ENCODE peak calls at places on chromosomes 16 and 17, in eight cellular contexts. One of them, this sample, is unnamed.

GRCh38 chr17:30368896-30369720 is 9.6 kb upstream of the CPD start:
- DNase-seq in nephron progenitor cell: no peak
- DNase-seq in CD14-positive monocyte: no peak
- DNase-seq in tibial nerve: no peak
- DNase-seq in A549: no peak
- DNase-seq in thoracic aorta: no peak
- DNase-seq in lung: no peak
- DNase-seq in fibroblast of the aortic adventitia: no peak
- DNase-seq in this sample: no peak

GRCh38 chr17:81223758-81224122 is 975 bp upstream of the CEP131 start:
- DNase-seq in nephron progenitor cell: no peak
- DNase-seq in CD14-positive monocyte: no peak
- DNase-seq in tibial nerve: no peak
- DNase-seq in A549: no peak
- DNase-seq in thoracic aorta: no peak
- DNase-seq in lung: no peak
- DNase-seq in fibroblast of the aortic adventitia: no peak
- DNase-seq in this sample: no peak

GRCh38 chr17:45845376-45846185 is 900 bp downstream of the SPPL2C start:
- DNase-seq in nephron progenitor cell: no peak
- DNase-seq in CD14-positive monocyte: no peak
- DNase-seq in tibial nerve: no peak
- DNase-seq in A549: no peak
- DNase-seq in thoracic aorta: no peak
- DNase-seq in lung: no peak
- DNase-seq in fibroblast of the aortic adventitia: no peak
- DNase-seq in this sample: no peak

GRCh38 chr16:89412811-89413210 is 77.5 kb downstream of the ANKRD11 start:
- DNase-seq in nephron progenitor cell: peak; percentile 57
- DNase-seq in CD14-positive monocyte: no peak
- DNase-seq in tibial nerve: no peak
- DNase-seq in A549: no peak
- DNase-seq in thoracic aorta: no peak
- DNase-seq in lung: no peak
- DNase-seq in fibroblast of the aortic adventitia: no peak
- DNase-seq in this sample: no peak

GRCh38 chr17:72117748-72118587 is 2.9 kb upstream of the SOX9 start:
- DNase-seq in nephron progenitor cell: peak; percentile 49
- DNase-seq in CD14-positive monocyte: no peak
- DNase-seq in tibial nerve: no peak
- DNase-seq in A549: no peak
- DNase-seq in thoracic aorta: no peak
- DNase-seq in lung: no peak
- DNase-seq in fibroblast of the aortic adventitia: no peak
- DNase-seq in this sample: no peak

GRCh38 chr16:87945351-87946042 is 5.7 kb upstream of the BANP start:
- DNase-seq in nephron progenitor cell: peak; percentile 41
- DNase-seq in CD14-positive monocyte: peak; percentile 76
- DNase-seq in tibial nerve: peak; percentile 41
- DNase-seq in A549: no peak
- DNase-seq in thoracic aorta: no peak
- DNase-seq in lung: peak; percentile 80
- DNase-seq in fibroblast of the aortic adventitia: peak; percentile 70
- DNase-seq in this sample: peak; percentile 53

GRCh38 chr17:77440571-77440981 is 299.8 kb downstream of the SEC14L1 start:
- DNase-seq in nephron progenitor cell: no peak
- DNase-seq in CD14-positive monocyte: no peak
- DNase-seq in tibial nerve: no peak
- DNase-seq in A549: no peak
- DNase-seq in thoracic aorta: no peak
- DNase-seq in lung: no peak
- DNase-seq in fibroblast of the aortic adventitia: no peak
- DNase-seq in this sample: no peak

GRCh38 chr17:55731586-55732250 is 9.1 kb upstream of the TMEM100 start:
- DNase-seq in nephron progenitor cell: no peak
- DNase-seq in CD14-positive monocyte: no peak
- DNase-seq in tibial nerve: peak; percentile 56
- DNase-seq in A549: no peak
- DNase-seq in thoracic aorta: no peak
- DNase-seq in lung: no peak
- DNase-seq in fibroblast of the aortic adventitia: peak; percentile 70
- DNase-seq in this sample: peak; percentile 83

GRCh38 chr16:64392456-64392855 is 729.4 kb downstream of the CDH11 start:
- DNase-seq in nephron progenitor cell: no peak
- DNase-seq in CD14-positive monocyte: no peak
- DNase-seq in tibial nerve: no peak
- DNase-seq in A549: no peak
- DNase-seq in thoracic aorta: no peak
- DNase-seq in lung: no peak
- DNase-seq in fibroblast of the aortic adventitia: peak; percentile 68
- DNase-seq in this sample: no peak

GRCh38 chr17:45942284-45942683 is 47.9 kb downstream of the MAPT start:
- DNase-seq in nephron progenitor cell: no peak
- DNase-seq in CD14-positive monocyte: no peak
- DNase-seq in tibial nerve: peak; percentile 17
- DNase-seq in A549: no peak
- DNase-seq in thoracic aorta: peak; percentile 57
- DNase-seq in lung: no peak
- DNase-seq in fibroblast of the aortic adventitia: no peak
- DNase-seq in this sample: peak; percentile 70

GRCh38 chr17:16880121-16880842 is 91.6 kb downstream of the TNFRSF13B start:
- DNase-seq in nephron progenitor cell: no peak
- DNase-seq in CD14-positive monocyte: no peak
- DNase-seq in tibial nerve: no peak
- DNase-seq in A549: no peak
- DNase-seq in thoracic aorta: no peak
- DNase-seq in lung: no peak
- DNase-seq in fibroblast of the aortic adventitia: no peak
- DNase-seq in this sample: no peak

GRCh38 chr17:78316867-78317816 is 42.7 kb downstream of the SOCS3 start:
- DNase-seq in nephron progenitor cell: peak; percentile 48
- DNase-seq in CD14-positive monocyte: no peak
- DNase-seq in tibial nerve: no peak
- DNase-seq in A549: peak; percentile 89
- DNase-seq in thoracic aorta: no peak
- DNase-seq in lung: peak; percentile 82
- DNase-seq in fibroblast of the aortic adventitia: peak; percentile 45
- DNase-seq in this sample: no peak

GRCh38 chr16:9850716-9851115 is 331.5 kb downstream of the GRIN2A start:
- DNase-seq in nephron progenitor cell: no peak
- DNase-seq in CD14-positive monocyte: no peak
- DNase-seq in tibial nerve: no peak
- DNase-seq in A549: no peak
- DNase-seq in thoracic aorta: no peak
- DNase-seq in lung: no peak
- DNase-seq in fibroblast of the aortic adventitia: no peak
- DNase-seq in this sample: no peak

GRCh38 chr16:78060295-78060694 is 37.9 kb downstream of the CLEC3A start:
- DNase-seq in nephron progenitor cell: no peak
- DNase-seq in CD14-positive monocyte: no peak
- DNase-seq in tibial nerve: no peak
- DNase-seq in A549: no peak
- DNase-seq in thoracic aorta: no peak
- DNase-seq in lung: no peak
- DNase-seq in fibroblast of the aortic adventitia: no peak
- DNase-seq in this sample: no peak
- TF ChIP-seq CTCF in nephron progenitor cell: no peak
- TF ChIP-seq CTCF in CD14-positive monocyte: no peak
- TF ChIP-seq CTCF in tibial nerve: no peak
- TF ChIP-seq CTCF in A549: no peak
- TF ChIP-seq CTCF in thoracic aorta: no peak
- TF ChIP-seq CTCF in lung: no peak
- TF ChIP-seq CTCF in fibroblast of the aortic adventitia: no peak
- TF ChIP-seq CTCF in this sample: no peak

DNA sequence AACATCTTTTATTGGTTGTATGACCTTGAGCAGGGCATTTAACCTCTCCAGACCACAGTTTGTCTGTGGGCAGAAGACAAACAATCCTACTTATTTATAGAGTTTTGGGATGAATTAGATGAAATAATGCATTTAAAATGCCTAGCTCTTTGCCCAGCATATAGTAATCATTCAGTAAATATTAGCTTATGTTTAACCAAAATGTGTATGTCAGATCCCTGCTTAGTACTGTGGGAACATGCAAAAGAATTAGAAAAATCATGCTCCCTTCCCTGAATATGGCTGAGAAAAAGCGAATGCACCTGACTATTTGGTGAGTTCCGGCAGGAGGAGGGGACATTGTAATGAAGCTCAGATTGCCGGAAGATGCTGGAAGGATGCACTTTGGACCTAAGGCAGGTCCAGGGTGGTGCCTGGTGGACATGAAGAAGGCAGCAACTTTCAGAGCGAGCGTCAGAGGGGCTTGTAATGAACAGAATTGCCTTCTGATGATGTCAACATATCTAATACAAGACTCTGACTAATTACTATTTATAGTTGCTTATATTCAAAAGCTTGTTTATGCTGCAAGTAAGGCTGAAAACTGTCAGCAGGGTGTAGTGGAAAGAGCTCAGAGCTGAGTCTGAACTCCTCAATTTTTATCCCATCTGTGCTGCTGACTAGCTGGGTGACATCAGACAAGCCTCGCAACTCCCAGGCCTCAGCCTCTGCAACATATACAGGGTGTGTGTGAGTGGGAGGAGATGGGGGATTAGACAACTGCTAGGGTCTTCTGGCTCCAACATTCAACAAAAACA is 221.2 kb downstream of the PRKCA start:
- DNase-seq in nephron progenitor cell: no peak
- DNase-seq in CD14-positive monocyte: no peak
- DNase-seq in tibial nerve: no peak
- DNase-seq in A549: no peak
- DNase-seq in thoracic aorta: no peak
- DNase-seq in lung: no peak
- DNase-seq in fibroblast of the aortic adventitia: no peak
- DNase-seq in this sample: no peak
- TF ChIP-seq CTCF in nephron progenitor cell: no peak
- TF ChIP-seq CTCF in CD14-positive monocyte: no peak
- TF ChIP-seq CTCF in tibial nerve: no peak
- TF ChIP-seq CTCF in A549: no peak
- TF ChIP-seq CTCF in thoracic aorta: no peak
- TF ChIP-seq CTCF in lung: no peak
- TF ChIP-seq CTCF in fibroblast of the aortic adventitia: no peak
- TF ChIP-seq CTCF in this sample: no peak

GRCh38 chr16:86523166-86523740 is 12.9 kb downstream of the FOXF1 start:
- DNase-seq in nephron progenitor cell: no peak
- DNase-seq in CD14-positive monocyte: no peak
- DNase-seq in tibial nerve: no peak
- DNase-seq in A549: no peak
- DNase-seq in thoracic aorta: no peak
- DNase-seq in lung: no peak
- DNase-seq in fibroblast of the aortic adventitia: no peak
- DNase-seq in this sample: no peak

GRCh38 chr16:86520317-86521210 is 10.2 kb downstream of the FOXF1 start:
- DNase-seq in nephron progenitor cell: no peak
- DNase-seq in CD14-positive monocyte: no peak
- DNase-seq in tibial nerve: no peak
- DNase-seq in A549: no peak
- DNase-seq in thoracic aorta: no peak
- DNase-seq in lung: no peak
- DNase-seq in fibroblast of the aortic adventitia: no peak
- DNase-seq in this sample: no peak

GRCh38 chr16:86519649-86520316 is 9.5 kb downstream of the FOXF1 start:
- DNase-seq in nephron progenitor cell: peak; percentile 81
- DNase-seq in CD14-positive monocyte: no peak
- DNase-seq in tibial nerve: peak; percentile 60
- DNase-seq in A549: peak; percentile 77
- DNase-seq in thoracic aorta: no peak
- DNase-seq in lung: no peak
- DNase-seq in fibroblast of the aortic adventitia: peak; percentile 70
- DNase-seq in this sample: peak; percentile 37

GRCh38 chr16:86522639-86523038 is 12.3 kb downstream of the FOXF1 start:
- DNase-seq in nephron progenitor cell: no peak
- DNase-seq in CD14-positive monocyte: no peak
- DNase-seq in tibial nerve: no peak
- DNase-seq in A549: no peak
- DNase-seq in thoracic aorta: no peak
- DNase-seq in lung: no peak
- DNase-seq in fibroblast of the aortic adventitia: no peak
- DNase-seq in this sample: no peak

DNA sequence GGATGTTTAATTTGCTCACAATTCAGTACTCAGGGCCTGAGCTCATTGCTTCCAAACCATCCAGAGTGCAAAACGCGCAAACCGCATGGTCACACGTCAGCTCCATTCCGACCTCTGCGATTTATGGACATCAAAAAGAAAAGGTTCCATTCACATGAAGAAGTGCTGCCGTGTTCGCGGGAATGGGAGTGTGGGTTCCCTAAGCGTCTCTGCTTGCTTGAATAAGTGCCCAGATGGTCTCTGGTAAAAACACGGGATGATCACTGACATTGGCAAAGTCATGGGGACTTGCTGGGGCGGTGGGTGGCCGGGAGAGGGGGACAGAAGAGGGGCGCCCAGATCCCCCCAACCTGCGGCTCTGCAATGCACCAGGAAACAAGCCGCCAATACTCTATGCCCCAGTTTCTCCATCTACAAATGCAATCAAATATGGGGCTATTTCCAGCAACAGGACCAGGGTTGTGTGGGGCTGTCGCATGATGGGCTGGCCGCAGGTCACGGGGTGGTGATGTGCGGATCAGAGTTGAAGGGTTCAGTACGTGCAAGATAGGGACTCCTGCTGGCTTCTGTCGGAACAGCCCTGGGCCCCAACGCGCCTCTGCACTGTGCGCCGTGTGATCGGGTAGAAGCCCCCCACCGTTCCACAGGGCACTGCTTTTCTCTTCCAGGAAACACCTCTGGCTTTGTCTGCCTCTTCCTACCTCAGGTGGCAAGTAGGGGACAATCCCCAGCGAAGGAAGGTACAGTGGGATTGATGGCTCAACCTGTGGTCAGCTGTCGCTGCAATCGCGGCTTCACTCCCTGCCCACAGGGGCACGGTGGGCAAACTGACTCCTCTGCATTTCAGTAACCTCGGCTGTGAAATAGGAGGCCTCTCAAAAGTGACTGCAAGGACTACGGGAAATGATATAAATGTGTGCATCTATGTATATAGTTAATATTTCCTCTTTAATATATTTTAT is 11.2 kb downstream of the FOXF1 start:
- DNase-seq in nephron progenitor cell: no peak
- DNase-seq in CD14-positive monocyte: no peak
- DNase-seq in tibial nerve: no peak
- DNase-seq in A549: no peak
- DNase-seq in thoracic aorta: no peak
- DNase-seq in lung: no peak
- DNase-seq in fibroblast of the aortic adventitia: no peak
- DNase-seq in this sample: no peak
- TF ChIP-seq CTCF in nephron progenitor cell: no peak
- TF ChIP-seq CTCF in CD14-positive monocyte: no peak
- TF ChIP-seq CTCF in tibial nerve: no peak
- TF ChIP-seq CTCF in A549: no peak
- TF ChIP-seq CTCF in thoracic aorta: no peak
- TF ChIP-seq CTCF in lung: no peak
- TF ChIP-seq CTCF in fibroblast of the aortic adventitia: no peak
- TF ChIP-seq CTCF in this sample: no peak

DNA sequence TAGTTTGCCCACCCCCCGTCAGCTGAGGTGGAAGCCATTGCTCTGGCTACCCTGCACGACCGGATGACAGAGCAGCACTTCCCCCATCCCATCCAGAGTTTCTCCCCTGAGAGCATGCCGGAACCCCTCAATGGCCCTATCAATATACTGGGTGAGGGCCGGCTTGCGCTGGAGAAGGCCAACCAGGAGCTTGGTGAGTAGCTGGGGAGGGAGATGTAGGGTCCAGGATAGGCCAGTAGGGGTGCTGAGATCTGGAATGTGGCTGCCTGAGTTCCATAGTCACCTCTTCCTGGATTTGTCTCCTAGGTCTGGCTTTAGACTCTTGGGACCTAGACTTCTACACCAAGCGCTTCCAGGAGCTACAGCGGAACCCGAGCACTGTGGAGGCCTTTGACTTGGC is 6.4 kb downstream of the PFAS start:
- DNase-seq in nephron progenitor cell: no peak
- DNase-seq in CD14-positive monocyte: no peak
- DNase-seq in tibial nerve: no peak
- DNase-seq in A549: peak; percentile 47
- DNase-seq in thoracic aorta: no peak
- DNase-seq in lung: no peak
- DNase-seq in fibroblast of the aortic adventitia: no peak
- DNase-seq in this sample: no peak
- TF ChIP-seq CTCF in nephron progenitor cell: no peak
- TF ChIP-seq CTCF in CD14-positive monocyte: no peak
- TF ChIP-seq CTCF in tibial nerve: no peak
- TF ChIP-seq CTCF in A549: no peak
- TF ChIP-seq CTCF in thoracic aorta: no peak
- TF ChIP-seq CTCF in lung: no peak
- TF ChIP-seq CTCF in fibroblast of the aortic adventitia: peak; percentile 12
- TF ChIP-seq CTCF in this sample: no peak